ENCODE peak calls at places on chromosomes 13 and 19, in nine cellular contexts. One of them, this sample, is unnamed.

GRCh38 chr13:36395280-36395679 is 37.0 kb upstream of the CCNA1 start:
- DNase-seq in NCI-H460: no peak
- DNase-seq in lower leg skin: no peak
- DNase-seq in mucosa of descending colon: no peak
- DNase-seq in stimulated activated CD4-positive, alpha-beta T cell treated with anti-CD3 and anti-CD28 coated beads, Interleukin-2, amount 100 ng/mL, for 48 hours: no peak
- DNase-seq in HEK293T: peak; percentile 21
- DNase-seq in T-cell: no peak
- DNase-seq in cardiac muscle cell: peak; percentile 81
- DNase-seq in KG1: peak; percentile 14
- DNase-seq in this sample: peak; percentile 50

GRCh38 chr13:76014618-76015315 is 378.6 kb downstream of the LMO7 start:
- DNase-seq in NCI-H460: no peak
- DNase-seq in mucosa of descending colon: no peak
- DNase-seq in KG1: no peak
- DNase-seq in T-cell: no peak
- DNase-seq in lower leg skin: no peak
- DNase-seq in cardiac muscle cell: peak; percentile 37
- DNase-seq in stimulated activated CD4-positive, alpha-beta T cell treated with anti-CD3 and anti-CD28 coated beads, Interleukin-2, amount 100 ng/mL, for 48 hours: no peak
- DNase-seq in HEK293T: no peak
- DNase-seq in this sample: no peak

GRCh38 chr13:23391752-23392151 is 41.8 kb downstream of the SACS start:
- DNase-seq in mucosa of descending colon: no peak
- DNase-seq in cardiac muscle cell: no peak
- DNase-seq in stimulated activated CD4-positive, alpha-beta T cell treated with anti-CD3 and anti-CD28 coated beads, Interleukin-2, amount 100 ng/mL, for 48 hours: no peak
- DNase-seq in T-cell: no peak
- DNase-seq in HEK293T: no peak
- DNase-seq in KG1: no peak
- DNase-seq in NCI-H460: no peak
- DNase-seq in lower leg skin: no peak
- DNase-seq in this sample: no peak

GRCh38 chr13:105672911-105673310 is 862.6 kb downstream of the EFNB2 start:
- DNase-seq in mucosa of descending colon: no peak
- DNase-seq in T-cell: no peak
- DNase-seq in stimulated activated CD4-positive, alpha-beta T cell treated with anti-CD3 and anti-CD28 coated beads, Interleukin-2, amount 100 ng/mL, for 48 hours: no peak
- DNase-seq in lower leg skin: no peak
- DNase-seq in cardiac muscle cell: no peak
- DNase-seq in KG1: no peak
- DNase-seq in HEK293T: no peak
- DNase-seq in NCI-H460: no peak
- DNase-seq in this sample: no peak

GRCh38 chr13:40109324-40109958 is 454.0 kb downstream of the COG6 start:
- DNase-seq in stimulated activated CD4-positive, alpha-beta T cell treated with anti-CD3 and anti-CD28 coated beads, Interleukin-2, amount 100 ng/mL, for 48 hours: no peak
- DNase-seq in cardiac muscle cell: peak; percentile 95
- DNase-seq in NCI-H460: peak; percentile 53
- DNase-seq in mucosa of descending colon: no peak
- DNase-seq in KG1: no peak
- DNase-seq in T-cell: no peak
- DNase-seq in HEK293T: no peak
- DNase-seq in lower leg skin: no peak
- DNase-seq in this sample: peak; percentile 34

GRCh38 chr19:18392417-18392816 is 5.0 kb downstream of the LRRC25 start:
- DNase-seq in KG1: no peak
- DNase-seq in lower leg skin: peak; percentile 90
- DNase-seq in cardiac muscle cell: peak; percentile 90
- DNase-seq in mucosa of descending colon: no peak
- DNase-seq in NCI-H460: no peak
- DNase-seq in HEK293T: no peak
- DNase-seq in T-cell: no peak
- DNase-seq in stimulated activated CD4-positive, alpha-beta T cell treated with anti-CD3 and anti-CD28 coated beads, Interleukin-2, amount 100 ng/mL, for 48 hours: no peak
- DNase-seq in this sample: no peak

GRCh38 chr13:44049546-44049945 is 169.8 kb downstream of the LACC1 start:
- DNase-seq in NCI-H460: no peak
- DNase-seq in lower leg skin: no peak
- DNase-seq in KG1: no peak
- DNase-seq in T-cell: no peak
- DNase-seq in cardiac muscle cell: no peak
- DNase-seq in stimulated activated CD4-positive, alpha-beta T cell treated with anti-CD3 and anti-CD28 coated beads, Interleukin-2, amount 100 ng/mL, for 48 hours: no peak
- DNase-seq in HEK293T: no peak
- DNase-seq in mucosa of descending colon: no peak
- DNase-seq in this sample: no peak

GRCh38 chr13:43284162-43284561 is 260.8 kb downstream of the DNAJC15 start:
- DNase-seq in NCI-H460: no peak
- DNase-seq in KG1: no peak
- DNase-seq in cardiac muscle cell: peak; percentile 36
- DNase-seq in T-cell: no peak
- DNase-seq in lower leg skin: no peak
- DNase-seq in HEK293T: no peak
- DNase-seq in mucosa of descending colon: no peak
- DNase-seq in stimulated activated CD4-positive, alpha-beta T cell treated with anti-CD3 and anti-CD28 coated beads, Interleukin-2, amount 100 ng/mL, for 48 hours: no peak
- DNase-seq in this sample: no peak

GRCh38 chr13:30810261-30810701 is 74.9 kb downstream of the ALOX5AP start:
- DNase-seq in lower leg skin: peak; percentile 82
- DNase-seq in HEK293T: no peak
- DNase-seq in mucosa of descending colon: no peak
- DNase-seq in cardiac muscle cell: no peak
- DNase-seq in KG1: no peak
- DNase-seq in T-cell: no peak
- DNase-seq in NCI-H460: no peak
- DNase-seq in stimulated activated CD4-positive, alpha-beta T cell treated with anti-CD3 and anti-CD28 coated beads, Interleukin-2, amount 100 ng/mL, for 48 hours: no peak
- DNase-seq in this sample: no peak

GRCh38 chr19:17726136-17726741 is 7.0 kb downstream of the MAP1S start:
- DNase-seq in mucosa of descending colon: no peak
- DNase-seq in KG1: no peak
- DNase-seq in NCI-H460: no peak
- DNase-seq in HEK293T: no peak
- DNase-seq in stimulated activated CD4-positive, alpha-beta T cell treated with anti-CD3 and anti-CD28 coated beads, Interleukin-2, amount 100 ng/mL, for 48 hours: no peak
- DNase-seq in cardiac muscle cell: no peak
- DNase-seq in lower leg skin: no peak
- DNase-seq in T-cell: no peak
- DNase-seq in this sample: no peak

GRCh38 chr13:90455861-90456260 is 891.6 kb upstream of the MIR17HG start:
- DNase-seq in cardiac muscle cell: peak; percentile 15
- DNase-seq in T-cell: no peak
- DNase-seq in stimulated activated CD4-positive, alpha-beta T cell treated with anti-CD3 and anti-CD28 coated beads, Interleukin-2, amount 100 ng/mL, for 48 hours: no peak
- DNase-seq in HEK293T: no peak
- DNase-seq in mucosa of descending colon: no peak
- DNase-seq in KG1: no peak
- DNase-seq in lower leg skin: no peak
- DNase-seq in NCI-H460: no peak
- DNase-seq in this sample: no peak

GRCh38 chr13:44622259-44622658 is 46.1 kb upstream of the TSC22D1 start:
- DNase-seq in HEK293T: no peak
- DNase-seq in lower leg skin: no peak
- DNase-seq in T-cell: no peak
- DNase-seq in KG1: no peak
- DNase-seq in stimulated activated CD4-positive, alpha-beta T cell treated with anti-CD3 and anti-CD28 coated beads, Interleukin-2, amount 100 ng/mL, for 48 hours: no peak
- DNase-seq in cardiac muscle cell: peak; percentile 34
- DNase-seq in NCI-H460: peak; percentile 30
- DNase-seq in mucosa of descending colon: no peak
- DNase-seq in this sample: no peak

GRCh38 chr19:29663861-29664752 is 1.2 kb upstream of the PLEKHF1 start:
- DNase-seq in cardiac muscle cell: no peak
- DNase-seq in NCI-H460: no peak
- DNase-seq in T-cell: no peak
- DNase-seq in mucosa of descending colon: no peak
- DNase-seq in lower leg skin: peak; percentile 86
- DNase-seq in KG1: no peak
- DNase-seq in HEK293T: no peak
- DNase-seq in stimulated activated CD4-positive, alpha-beta T cell treated with anti-CD3 and anti-CD28 coated beads, Interleukin-2, amount 100 ng/mL, for 48 hours: no peak
- DNase-seq in this sample: no peak

GRCh38 chr19:17156947-17157302 is 58.2 kb upstream of the USE1 start:
- DNase-seq in NCI-H460: no peak
- DNase-seq in stimulated activated CD4-positive, alpha-beta T cell treated with anti-CD3 and anti-CD28 coated beads, Interleukin-2, amount 100 ng/mL, for 48 hours: no peak
- DNase-seq in T-cell: no peak
- DNase-seq in cardiac muscle cell: no peak
- DNase-seq in HEK293T: no peak
- DNase-seq in mucosa of descending colon: no peak
- DNase-seq in KG1: peak; percentile 0
- DNase-seq in lower leg skin: no peak
- DNase-seq in this sample: no peak

GRCh38 chr13:77372275-77372674 is 45.4 kb upstream of the MYCBP2 start:
- DNase-seq in HEK293T: no peak
- DNase-seq in lower leg skin: no peak
- DNase-seq in cardiac muscle cell: no peak
- DNase-seq in KG1: no peak
- DNase-seq in T-cell: no peak
- DNase-seq in mucosa of descending colon: no peak
- DNase-seq in stimulated activated CD4-positive, alpha-beta T cell treated with anti-CD3 and anti-CD28 coated beads, Interleukin-2, amount 100 ng/mL, for 48 hours: no peak
- DNase-seq in NCI-H460: no peak
- DNase-seq in this sample: no peak

GRCh38 chr19:55650602-55651230 is 2.7 kb downstream of the CCDC106 start:
- DNase-seq in T-cell: no peak
- DNase-seq in cardiac muscle cell: no peak
- DNase-seq in NCI-H460: no peak
- DNase-seq in lower leg skin: no peak
- DNase-seq in HEK293T: no peak
- DNase-seq in mucosa of descending colon: no peak
- DNase-seq in KG1: no peak
- DNase-seq in stimulated activated CD4-positive, alpha-beta T cell treated with anti-CD3 and anti-CD28 coated beads, Interleukin-2, amount 100 ng/mL, for 48 hours: no peak
- DNase-seq in this sample: no peak

GRCh38 chr13:79382545-79383275 is 23.3 kb downstream of the RBM26 start:
- DNase-seq in KG1: no peak
- DNase-seq in NCI-H460: no peak
- DNase-seq in HEK293T: no peak
- DNase-seq in lower leg skin: no peak
- DNase-seq in mucosa of descending colon: no peak
- DNase-seq in stimulated activated CD4-positive, alpha-beta T cell treated with anti-CD3 and anti-CD28 coated beads, Interleukin-2, amount 100 ng/mL, for 48 hours: no peak
- DNase-seq in T-cell: no peak
- DNase-seq in cardiac muscle cell: no peak
- DNase-seq in this sample: no peak

GRCh38 chr19:50795665-50796073 is 5.5 kb downstream of the ACP4 start:
- DNase-seq in KG1: no peak
- DNase-seq in mucosa of descending colon: no peak
- DNase-seq in cardiac muscle cell: no peak
- DNase-seq in NCI-H460: no peak
- DNase-seq in stimulated activated CD4-positive, alpha-beta T cell treated with anti-CD3 and anti-CD28 coated beads, Interleukin-2, amount 100 ng/mL, for 48 hours: no peak
- DNase-seq in T-cell: no peak
- DNase-seq in HEK293T: no peak
- DNase-seq in lower leg skin: no peak
- DNase-seq in this sample: no peak

GRCh38 chr13:114039471-114040141 is 65.7 kb upstream of the C13orf46 start:
- DNase-seq in T-cell: no peak
- DNase-seq in cardiac muscle cell: no peak
- DNase-seq in HEK293T: no peak
- DNase-seq in NCI-H460: no peak
- DNase-seq in stimulated activated CD4-positive, alpha-beta T cell treated with anti-CD3 and anti-CD28 coated beads, Interleukin-2, amount 100 ng/mL, for 48 hours: no peak
- DNase-seq in KG1: no peak
- DNase-seq in lower leg skin: no peak
- DNase-seq in mucosa of descending colon: no peak
- DNase-seq in this sample: no peak

This sample was measured in hepatocyte.